ENCODE peak calls at places on chromosomes 7 and 10, in nine cellular contexts. Y is activated CD8-positive, alpha-beta memory T cell treated with anti-CD3 and anti-CD28 coated beads, Interleukin-2, amount 50 U/mL, for 48 hours; C is GOT3; D is stimulated activated CD8-positive, alpha-beta memory T cell treated with anti-CD3 and anti-CD28 coated beads, Interleukin-7, amount 100 ng/mL, for 4 hours; L is anterior cingulate cortex; S is activated effector memory CD4-positive, alpha-beta T cell treated with anti-CD3 and anti-CD28 coated beads, Interleukin-2, amount 50 U/mL, for 16 hours; T is activated naive CD8-positive, alpha-beta T cell treated with anti-CD3 and anti-CD28 coated beads, Interleukin-2, amount 50 U/mL, for 24 hours; K is globus pallidus; Z is lung microvascular endothelial cell. P is an unnamed sample.

GRCh38 chr7:27564881-27565482 is 97.7 kb downstream of the HIBADH start:
- DNase-seq in L (no peak), K (no peak), Z (no peak), D (no peak), Y (no peak), S (no peak), T (no peak), C (no peak), P (no peak)

GRCh38 chr7:139914306-139914747 is 85.3 kb downstream of the TBXAS1 start:
- DNase-seq in D (no peak), C (no peak), Z (peak), L (no peak), T (no peak), S (no peak), K (no peak), Y (no peak), P (no peak)

GRCh38 chr7:117025891-117026290 is 72.6 kb downstream of the ST7 start:
- DNase-seq in D (no peak), K (no peak), Y (no peak), S (no peak), Z (peak), T (no peak), L (no peak), C (no peak), P (no peak)

GRCh38 chr7:31569528-31569927 is 55.6 kb downstream of the ITPRID1 start:
- DNase-seq in C (no peak), T (no peak), K (no peak), Y (no peak), S (no peak), L (no peak), Z (no peak), D (no peak), P (no peak)

GRCh38 chr10:66187096-66187733 is 738.6 kb upstream of the LRRTM3 start:
- DNase-seq in D (no peak), T (no peak), K (no peak), L (no peak), Z (no peak), S (no peak), Y (no peak), C (no peak), P (no peak)

GRCh38 chr7:87852306-87852705 is 23.9 kb downstream of the SLC25A40 start:
- DNase-seq in S (no peak), L (no peak), Y (no peak), C (no peak), Z (peak), T (no peak), D (no peak), K (no peak), P (no peak)

GRCh38 chr10:80460399-80461207 is 6.5 kb downstream of the TSPAN14 start:
- DNase-seq in C (no peak), S (peak), D (no peak), Y (no peak), Z (peak), K (peak), T (no peak), L (peak), P (no peak)

GRCh38 chr10:86661161-86662025 is 6.9 kb upstream of the LDB3 start:
- DNase-seq in S (no peak), L (no peak), K (no peak), T (no peak), Z (no peak), D (no peak), Y (no peak), C (no peak), P (no peak)